ENCODE peak calls at places on chromosomes 16 and 17, in eight cellular contexts. M is H54, P is uterus, I is stomach, J is K562, V is esophagus squamous epithelium, E is spleen, K is A549. Q is an unnamed sample.

GRCh38 chr16:72202014-72202413 is 30.1 kb upstream of the PMFBP1 start:
- DNase-seq in M (no peak), P (no peak), I (no peak), J (no peak), V (no peak), E (no peak), K (no peak), Q (no peak)

GRCh38 chr16:81275064-81275532 is 36.6 kb downstream of the BCO1 start:
- DNase-seq in M (no peak), P (no peak), I (peak; percentile 33), J (no peak), V (no peak), E (no peak), K (no peak), Q (no peak)

GRCh38 chr17:15431766-15432165 is 35.7 kb downstream of the CDRT4 start:
- DNase-seq in M (no peak), P (no peak), I (no peak), J (no peak), V (no peak), E (no peak), K (no peak), Q (no peak)

GRCh38 chr17:28944343-28944742 is 7.0 kb downstream of the PHF12 start:
- DNase-seq in M (no peak), P (no peak), I (no peak), J (no peak), V (no peak), E (no peak), K (no peak), Q (no peak)

GRCh38 chr16:55370762-55371482 is 46.9 kb downstream of the IRX6 start:
- DNase-seq in M (peak; percentile 23), P (peak; percentile 27), I (peak; percentile 33), J (peak; percentile 19), V (no peak), E (peak; percentile 77), K (peak; percentile 32), Q (no peak)

GRCh38 chr16:85759136-85759535 is 8.2 kb upstream of the C16orf74 start:
- DNase-seq in M (no peak), P (no peak), I (no peak), J (no peak), V (no peak), E (peak; percentile 91), K (no peak), Q (no peak)

GRCh38 chr17:42937712-42938596 is 26.3 kb downstream of the AARSD1 start:
- DNase-seq in M (peak; percentile 44), P (peak; percentile 47), I (no peak), J (peak; percentile 73), V (no peak), E (no peak), K (peak; percentile 78), Q (peak; percentile 50)

GRCh38 chr17:41521574-41522261 is 3.0 kb upstream of the KRT15 start:
- DNase-seq in M (peak; percentile 88), P (no peak), I (peak; percentile 51), J (peak; percentile 81), V (no peak), E (no peak), K (peak; percentile 83), Q (no peak)

GRCh38 chr17:43171761-43172487 is 910 bp downstream of the NBR1 start:
- DNase-seq in M (peak; percentile 57), P (no peak), I (no peak), J (peak; percentile 78), V (no peak), E (no peak), K (peak; percentile 84), Q (peak; percentile 74)

GRCh38 chr17:61981323-61981722 is 53.5 kb upstream of the INTS2 start:
- DNase-seq in M (no peak), P (no peak), I (no peak), J (no peak), V (no peak), E (no peak), K (no peak), Q (no peak)

GRCh38 chr16:19130852-19131808 is 17.4 kb downstream of the ITPRIPL2 start:
- DNase-seq in M (no peak), P (no peak), I (no peak), J (peak; percentile 42), V (no peak), E (no peak), K (peak; percentile 63), Q (no peak)

GRCh38 chr17:10271004-10271620 is 72.7 kb upstream of the GAS7 start:
- DNase-seq in M (no peak), P (no peak), I (no peak), J (no peak), V (no peak), E (no peak), K (no peak), Q (no peak)

GRCh38 chr16:13168091-13168572 is 266.7 kb downstream of the SHISA9 start:
- DNase-seq in M (no peak), P (no peak), I (no peak), J (peak; percentile 6), V (no peak), E (no peak), K (peak; percentile 7), Q (no peak)

GRCh38 chr17:57463103-57463885 is 207.0 kb downstream of the MSI2 start:
- DNase-seq in M (peak; percentile 91), P (no peak), I (no peak), J (peak; percentile 32), V (no peak), E (no peak), K (peak; percentile 61), Q (no peak)

GRCh38 chr17:42775534-42776098 is 2.4 kb downstream of the VPS25 start:
- DNase-seq in M (no peak), P (no peak), I (no peak), J (peak; percentile 91), V (no peak), E (peak; percentile 8), K (no peak), Q (no peak)

GRCh38 chr17:60086822-60087591 is 8.3 kb upstream of the HEATR6 start:
- DNase-seq in M (peak; percentile 47), P (no peak), I (no peak), J (no peak), V (no peak), E (no peak), K (peak; percentile 29), Q (no peak)

GRCh38 chr17:79202476-79202875 is 127.9 kb downstream of the ENGASE start:
- DNase-seq in M (no peak), P (no peak), I (no peak), J (no peak), V (no peak), E (no peak), K (no peak), Q (no peak)

GRCh38 chr16:85607331-85607765 is 5.8 kb upstream of the GSE1 start:
- DNase-seq in M (no peak), P (no peak), I (peak; percentile 51), J (peak; percentile 76), V (no peak), E (no peak), K (no peak), Q (peak; percentile 40)

DNA sequence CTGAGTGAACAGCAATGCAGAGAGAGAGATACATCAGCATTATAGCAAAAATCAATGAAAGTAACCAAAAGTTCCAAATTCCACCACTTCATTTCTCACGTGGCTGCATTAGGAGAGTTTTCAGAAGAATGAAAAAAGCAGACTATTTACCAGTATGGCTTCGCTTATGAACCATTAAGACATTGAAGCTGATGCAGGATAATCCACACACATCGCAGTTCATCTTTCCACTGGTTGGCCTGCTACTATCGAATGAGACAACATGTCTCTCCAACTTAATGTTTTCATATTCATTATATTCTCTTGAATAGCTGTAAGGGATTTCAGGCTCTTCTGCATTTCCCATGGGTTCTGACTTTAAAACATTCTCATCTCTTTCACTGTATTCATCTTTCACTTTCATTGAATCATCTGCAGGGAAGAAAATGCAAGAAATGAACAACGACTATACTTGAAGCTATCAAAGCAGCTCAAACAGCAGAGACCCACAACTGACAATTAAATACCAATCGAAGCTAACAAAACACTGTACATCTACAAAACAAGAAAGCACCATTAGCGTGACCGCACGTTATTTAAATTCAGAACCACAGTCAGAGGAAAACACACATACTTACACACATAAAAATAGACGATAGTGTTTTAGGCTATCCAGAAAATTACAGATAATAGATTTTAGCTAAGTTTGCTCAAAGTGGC is 54.9 kb downstream of the GRB7 start:
- DNase-seq in M (no peak), P (no peak), I (no peak), J (no peak), V (no peak), E (no peak), K (no peak), Q (no peak)
- TF ChIP-seq POLR2A in M (no peak), P (no peak), I (no peak), J (no peak), V (no peak), E (no peak), K (no peak), Q (no peak)

DNA sequence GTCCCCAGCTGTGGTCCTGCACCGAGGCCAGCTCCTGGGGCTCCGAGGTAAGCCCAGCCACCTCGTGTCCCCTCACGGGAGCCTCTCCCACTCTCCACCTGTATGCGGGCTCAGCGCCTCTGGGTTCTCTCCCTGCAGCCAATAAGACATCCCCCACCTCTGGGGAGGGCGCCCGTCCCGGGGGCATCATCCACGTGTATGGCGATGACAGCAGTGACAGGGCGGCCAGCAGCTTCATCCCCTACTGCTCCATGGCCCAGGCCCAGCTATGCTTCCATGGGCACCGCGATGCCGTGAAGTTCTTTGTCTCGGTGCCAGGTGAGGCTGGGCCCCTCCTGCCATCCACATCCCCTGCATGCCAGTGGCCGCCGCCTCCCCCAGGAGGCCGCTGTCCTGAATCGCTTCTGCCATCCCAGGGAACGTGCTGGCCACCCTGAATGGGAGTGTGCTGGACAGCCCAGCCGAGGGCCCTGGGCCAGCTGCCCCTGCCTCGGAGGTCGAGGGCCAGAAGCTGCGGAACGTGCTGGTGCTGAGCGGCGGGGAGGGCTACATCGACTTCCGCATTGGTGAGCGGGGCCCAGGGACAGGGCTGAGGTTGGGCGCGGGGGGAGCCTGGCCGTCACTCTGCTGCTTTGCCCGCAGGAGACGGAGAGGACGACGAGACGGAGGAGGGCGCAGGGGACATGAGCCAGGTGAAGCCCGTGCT is 3.1 kb downstream of the NME3 start:
- DNase-seq in M (no peak), P (no peak), I (no peak), J (no peak), V (no peak), E (peak; percentile 78), K (no peak), Q (no peak)
- TF ChIP-seq POLR2A in M (no peak), P (no peak), I (no peak), J (no peak), V (no peak), E (no peak), K (no peak), Q (no peak)

GRCh38 chr17:45261577-45262515 is at the start of gene SPATA32:
- DNase-seq in M (no peak), P (peak; percentile 52), I (peak; percentile 73), J (no peak), V (no peak), E (peak; percentile 95), K (no peak), Q (peak; percentile 51)
- TF ChIP-seq POLR2A in M (no peak), P (no peak), I (no peak), J (no peak), V (no peak), E (no peak), K (no peak), Q (peak; percentile 31)

GRCh38 chr16:89746043-89746442 is 24.7 kb downstream of the ZNF276 start:
- DNase-seq in M (no peak), P (no peak), I (no peak), J (no peak), V (no peak), E (no peak), K (no peak), Q (no peak)
- TF ChIP-seq POLR2A in M (no peak), P (no peak), I (no peak), J (no peak), V (no peak), E (no peak), K (no peak), Q (no peak)

Q was measured in erythroblast.